ENCODE peak calls at places on chromosomes 1 and 21, in five cellular contexts. W, Y, R, N and J are unnamed samples.

GRCh38 chr21:42988234-42988965 is 14.0 kb downstream of the PKNOX1 start:
- DNase-seq in W (no peak), Y (no peak), R (no peak), N (no peak), J (no peak)

GRCh38 chr1:243421784-243422183 is 165.9 kb downstream of the SDCCAG8 start:
- DNase-seq in W (peak; percentile 58), Y (no peak), R (no peak), N (no peak), J (no peak)

GRCh38 chr1:21451212-21451611 is 11.3 kb downstream of the NBPF3 start:
- DNase-seq in W (no peak), Y (no peak), R (no peak), N (no peak), J (no peak)

GRCh38 chr1:1281533-1282321 is 1.5 kb downstream of the SCNN1D start:
- DNase-seq in W (no peak), Y (no peak), R (no peak), N (no peak), J (no peak)

GRCh38 chr1:33306561-33307493 is 14.1 kb downstream of the A3GALT2 start:
- DNase-seq in W (no peak), Y (no peak), R (no peak), N (no peak), J (no peak)

GRCh38 chr21:32624726-32625125 is 12.5 kb upstream of the CFAP298 start:
- DNase-seq in W (peak; percentile 51), Y (no peak), R (no peak), N (no peak), J (no peak)

GRCh38 chr21:39373634-39374033 is 24.7 kb upstream of the HMGN1 start:
- DNase-seq in W (no peak), Y (no peak), R (no peak), N (no peak), J (no peak)

GRCh38 chr1:30899577-30900389 is 8.8 kb downstream of the SDC3 start:
- DNase-seq in W (no peak), Y (no peak), R (no peak), N (no peak), J (no peak)

GRCh38 chr1:46630719-46631118 is 14.1 kb upstream of the MOB3C start:
- DNase-seq in W (no peak), Y (no peak), R (no peak), N (no peak), J (no peak)

GRCh38 chr21:45455321-45456013 is 50.5 kb downstream of the COL18A1 start:
- DNase-seq in W (no peak), Y (no peak), R (no peak), N (no peak), J (no peak)

GRCh38 chr1:212225871-212226302 is 59.3 kb upstream of the PPP2R5A start:
- DNase-seq in W (no peak), Y (no peak), R (peak; percentile 12), N (no peak), J (no peak)

GRCh38 chr1:177088974-177089373 is 75.5 kb downstream of the ASTN1 start:
- DNase-seq in W (no peak), Y (no peak), R (no peak), N (no peak), J (no peak)

GRCh38 chr21:46634427-46634826 is 1.0 kb upstream of the PRMT2 start:
- DNase-seq in W (no peak), Y (no peak), R (no peak), N (no peak), J (no peak)

GRCh38 chr21:46634966-46635323 is 529 bp upstream of the PRMT2 start:
- DNase-seq in W (peak; percentile 79), Y (no peak), R (peak; percentile 16), N (peak; percentile 53), J (no peak)

GRCh38 chr21:46636181-46636512 is 673 bp downstream of the PRMT2 start:
- DNase-seq in W (no peak), Y (no peak), R (no peak), N (no peak), J (no peak)

GRCh38 chr21:46636550-46637289 is 1.2 kb downstream of the PRMT2 start:
- DNase-seq in W (no peak), Y (no peak), R (no peak), N (no peak), J (no peak)

GRCh38 chr21:46635324-46636180 is at the start of gene PRMT2:
- DNase-seq in W (peak; percentile 100), Y (peak; percentile 99), R (peak; percentile 86), N (peak; percentile 93), J (peak; percentile 100)
- TF ChIP-seq POLR2A in W (peak; percentile 94), Y (peak; percentile 91), R (peak; percentile 96), N (peak; percentile 87), J (peak; percentile 97)

GRCh38 chr1:15948091-15948591 is 27.8 kb downstream of the ZBTB17 start:
- DNase-seq in W (no peak), Y (no peak), R (no peak), N (no peak), J (no peak)

GRCh38 chr1:15950302-15950701 is 25.6 kb downstream of the ZBTB17 start:
- DNase-seq in W (no peak), Y (no peak), R (no peak), N (no peak), J (no peak)

GRCh38 chr1:15949453-15950245 is 26.3 kb downstream of the ZBTB17 start:
- DNase-seq in W (peak; percentile 91), Y (peak; percentile 91), R (peak; percentile 71), N (no peak), J (peak; percentile 81)

GRCh38 chr1:15947382-15948090 is 28.4 kb downstream of the ZBTB17 start:
- DNase-seq in W (no peak), Y (no peak), R (no peak), N (no peak), J (no peak)

GRCh38 chr1:15948600-15949452 is 27.1 kb downstream of the ZBTB17 start:
- DNase-seq in W (peak; percentile 72), Y (no peak), R (no peak), N (no peak), J (no peak)
- TF ChIP-seq TAF1 in W (no peak), Y (peak; percentile 24), R (no peak), N (no peak), J (no peak)

GRCh38 chr1:67227196-67227595 is 60.9 kb downstream of the IL23R start:
- DNase-seq in W (no peak), Y (no peak), R (no peak), N (no peak), J (no peak)

GRCh38 chr1:67228791-67229190 is 62.5 kb downstream of the IL23R start:
- DNase-seq in W (no peak), Y (no peak), R (no peak), N (no peak), J (no peak)

GRCh38 chr1:67230539-67230938 is 64.3 kb downstream of the IL23R start:
- DNase-seq in W (no peak), Y (no peak), R (no peak), N (no peak), J (no peak)

GRCh38 chr1:67226688-67227087 is 60.4 kb downstream of the IL23R start:
- DNase-seq in W (no peak), Y (no peak), R (no peak), N (no peak), J (no peak)
- TF ChIP-seq POLR2A in W (no peak), Y (no peak), R (no peak), N (no peak), J (no peak)

DNA sequence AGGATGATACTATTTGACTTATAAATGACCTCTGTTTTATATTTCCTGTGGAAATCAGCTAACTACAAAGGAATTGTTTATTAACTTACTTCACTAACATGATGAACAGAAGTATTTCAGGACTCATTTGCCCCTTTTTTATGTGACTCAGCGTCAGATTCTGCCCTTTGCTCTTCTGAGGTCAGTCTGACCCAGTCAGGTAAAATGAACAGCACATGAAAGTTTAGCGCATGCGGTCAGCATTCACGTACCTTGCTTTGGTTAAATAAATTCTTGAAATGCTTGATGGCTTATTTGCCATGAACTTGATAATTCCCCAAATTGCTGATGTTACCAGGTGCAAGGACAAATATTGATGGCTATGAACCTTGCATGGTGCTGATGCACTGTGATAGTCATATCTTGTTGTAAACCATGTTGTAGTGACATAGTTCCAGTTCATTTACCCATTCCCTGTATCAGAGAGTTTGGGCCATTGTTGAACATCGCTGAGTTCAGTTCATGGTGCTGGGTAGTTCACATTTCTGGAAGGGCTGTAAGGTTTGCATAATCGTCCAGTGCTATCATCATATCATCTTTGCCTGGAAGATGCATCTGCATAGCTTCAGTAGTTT is 133.4 kb downstream of the NFIA start:
- DNase-seq in W (no peak), Y (no peak), R (no peak), N (no peak), J (no peak)
- TF ChIP-seq TAF1 in W (no peak), Y (no peak), R (no peak), N (no peak), J (no peak)

GRCh38 chr1:39825432-39825941 is 36.8 kb upstream of the BMP8B start:
- DNase-seq in W (no peak), Y (no peak), R (peak; percentile 69), N (no peak), J (no peak)
- TF ChIP-seq POLR2A in W (no peak), Y (no peak), R (no peak), N (no peak), J (peak; percentile 33)

GRCh38 chr1:29275435-29275834 is 39.1 kb downstream of the PTPRU start:
- DNase-seq in W (no peak), Y (no peak), R (no peak), N (no peak), J (no peak)

GRCh38 chr1:29270881-29271390 is 34.6 kb downstream of the PTPRU start:
- DNase-seq in W (no peak), Y (no peak), R (no peak), N (no peak), J (no peak)

GRCh38 chr1:29269356-29269755 is 33.0 kb downstream of the PTPRU start:
- DNase-seq in W (no peak), Y (no peak), R (no peak), N (no peak), J (no peak)

GRCh38 chr1:29272171-29272907 is 36.0 kb downstream of the PTPRU start:
- DNase-seq in W (no peak), Y (no peak), R (no peak), N (no peak), J (no peak)

GRCh38 chr1:29271724-29272123 is 35.4 kb downstream of the PTPRU start:
- DNase-seq in W (no peak), Y (no peak), R (no peak), N (peak; percentile 73), J (no peak)
- TF ChIP-seq TAF1 in W (no peak), Y (no peak), R (no peak), N (peak; percentile 23), J (no peak)